ENCODE peak calls at places on chromosomes 11 and 22, in four cellular contexts. Y is hepatocyte, L is GM23338, U is upper lobe of right lung. P is an unnamed sample.

GRCh38 chr11:118912742-118913410 is 12.8 kb downstream of the BCL9L start:
- DNase-seq in Y (peak), L (no peak), U (no peak), P (no peak)

GRCh38 chr11:94067010-94067409 is 45.9 kb downstream of the HEPHL1 start:
- DNase-seq in U (no peak), L (no peak), Y (no peak), P (no peak)

GRCh38 chr22:22684605-22685561 is 40.5 kb downstream of the GGTLC2 start:
- DNase-seq in Y (peak), L (peak), U (no peak), P (peak)

GRCh38 chr11:110331626-110332025 is 35.2 kb upstream of the RDX start:
- DNase-seq in U (no peak), L (no peak), Y (no peak), P (no peak)

GRCh38 chr11:12243511-12243910 is 133.1 kb downstream of the MICAL2 start:
- DNase-seq in L (no peak), Y (no peak), U (no peak), P (no peak)

GRCh38 chr11:3074912-3075589 is 17.8 kb upstream of the CARS1 start:
- DNase-seq in L (no peak), Y (no peak), U (no peak), P (no peak)

GRCh38 chr11:44611088-44611487 is 45.6 kb downstream of the CD82 start:
- DNase-seq in L (no peak), U (no peak), Y (no peak), P (no peak)

GRCh38 chr22:46936378-46936916 is 174.0 kb downstream of the TBC1D22A start:
- DNase-seq in U (no peak), Y (no peak), L (no peak), P (no peak)

GRCh38 chr11:117842131-117842941 is 17.8 kb upstream of the FXYD2 start:
- DNase-seq in L (no peak), U (peak), Y (no peak), P (no peak)

GRCh38 chr11:35484435-35484834 is 41.0 kb downstream of the PAMR1 start:
- DNase-seq in Y (no peak), L (no peak), U (no peak), P (no peak)

GRCh38 chr11:61771995-61772455 is 19.6 kb downstream of the MYRF start:
- DNase-seq in Y (peak), U (no peak), L (peak), P (no peak)

GRCh38 chr11:133917921-133918605 is 38.7 kb downstream of the IGSF9B start:
- DNase-seq in U (no peak), L (peak), Y (no peak), P (no peak)

GRCh38 chr22:35661377-35661937 is 13.2 kb downstream of the APOL6 start:
- DNase-seq in U (no peak), L (no peak), Y (no peak), P (no peak)

GRCh38 chr22:27212617-27213177 is 555.3 kb downstream of the MIAT start:
- DNase-seq in U (no peak), Y (peak), L (no peak), P (peak)

GRCh38 chr11:121451982-121452608 is at the start of gene SORL1:
- DNase-seq in Y (peak), L (peak), U (peak), P (peak)

GRCh38 chr22:22110548-22111266 is 128.1 kb upstream of the TOP3B start:
- DNase-seq in U (no peak), L (peak), Y (peak), P (peak)

GRCh38 chr11:17496406-17496805 is 19.8 kb upstream of the ABCC8 start:
- DNase-seq in Y (no peak), L (no peak), U (no peak), P (no peak)

GRCh38 chr11:86809561-86809960 is 9.2 kb downstream of the PRSS23 start:
- DNase-seq in U (no peak), Y (no peak), L (no peak), P (no peak)

GRCh38 chr11:86814775-86815174 is 14.4 kb downstream of the PRSS23 start:
- DNase-seq in U (no peak), Y (no peak), L (no peak), P (no peak)

GRCh38 chr11:86811637-86812321 is 11.4 kb downstream of the PRSS23 start:
- DNase-seq in U (no peak), L (peak), Y (peak), P (no peak)

GRCh38 chr11:86812981-86813380 is 12.6 kb downstream of the PRSS23 start:
- DNase-seq in L (no peak), Y (no peak), U (no peak), P (no peak)

GRCh38 chr11:86812322-86812670 is 12.0 kb downstream of the PRSS23 start:
- DNase-seq in U (no peak), L (no peak), Y (no peak), P (no peak)
- H3K27ac ChIP-seq in U (no peak), L (no peak), Y (peak), P (no peak)

DNA sequence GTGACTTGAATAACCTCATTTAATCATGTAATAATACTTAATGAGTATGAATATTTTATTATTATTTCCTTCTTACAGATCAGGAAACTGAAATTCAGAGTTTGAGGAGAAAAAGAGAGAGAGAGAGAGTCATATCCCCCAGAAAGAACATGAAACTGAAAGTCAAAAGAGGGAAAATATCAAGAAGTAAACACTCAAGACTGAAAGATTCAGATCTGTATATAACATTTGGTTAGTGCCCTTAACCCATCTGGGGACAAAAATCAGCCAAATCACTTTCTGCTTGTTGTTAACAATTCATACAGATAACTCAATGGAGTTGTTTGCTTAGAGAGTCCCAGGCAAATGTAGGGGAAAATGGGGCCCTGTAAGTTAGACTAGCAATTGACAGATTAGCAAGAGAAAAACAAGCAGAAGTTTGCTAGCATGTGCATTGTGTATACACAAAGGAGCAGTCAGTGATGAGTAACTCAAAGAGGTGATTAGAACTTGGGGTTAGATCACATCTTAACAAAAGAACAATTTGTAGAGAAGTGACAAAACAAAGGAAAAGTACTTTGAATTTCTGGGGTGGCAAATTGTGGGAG is 25.9 kb upstream of the MMP13 start:
- DNase-seq in Y (no peak), L (peak), U (no peak), P (no peak)
- TF ChIP-seq CTCF in Y (no peak), L (no peak), U (no peak), P (no peak)

GRCh38 chr11:130166457-130166784 is 6.8 kb downstream of the ST14 start:
- DNase-seq in L (no peak), U (no peak), Y (peak), P (peak)
- H3K27ac ChIP-seq in L (no peak), U (peak), Y (peak), P (no peak)

DNA sequence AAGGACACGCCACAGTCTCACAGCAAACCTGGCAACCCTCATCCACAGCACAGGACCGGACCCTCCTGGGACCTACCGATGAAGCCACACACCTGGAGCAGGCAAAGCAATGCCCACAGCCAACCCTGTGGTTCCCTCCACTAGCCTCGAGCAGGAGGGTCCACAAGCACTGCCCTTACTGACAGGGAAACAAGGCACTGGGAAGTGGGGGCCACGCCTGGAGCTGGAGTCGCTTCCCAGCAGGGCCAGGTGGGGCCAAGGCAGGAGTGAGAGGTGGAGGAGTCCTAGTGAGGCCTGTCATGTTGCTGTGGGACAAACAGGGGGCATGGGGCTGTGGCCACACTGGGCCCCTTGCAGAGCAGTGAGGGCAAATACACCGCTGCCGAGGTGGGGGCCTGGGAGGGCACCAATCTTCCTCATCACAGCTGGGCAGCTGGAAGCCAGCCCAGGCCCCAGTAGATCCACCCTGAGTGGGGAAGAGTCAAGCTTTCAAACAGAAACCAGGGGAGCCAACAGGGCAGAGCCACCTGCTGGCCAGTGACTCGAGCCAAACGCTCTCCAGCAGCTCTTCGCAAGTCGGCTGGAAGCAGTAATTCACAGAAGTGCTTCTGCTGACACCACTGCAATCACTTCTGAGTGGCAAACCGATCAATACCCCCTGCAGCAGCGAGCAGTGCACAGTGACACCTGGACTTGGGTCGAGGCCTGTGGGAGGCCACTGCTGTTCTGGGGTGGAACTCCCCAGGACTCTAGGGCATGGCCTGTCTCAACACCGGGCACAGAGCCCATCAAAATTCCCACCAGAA is 13.7 kb downstream of the SULT4A1 start:
- DNase-seq in L (peak), U (peak), Y (peak), P (peak)
- TF ChIP-seq CTCF in L (peak), U (peak), Y (peak), P (peak)

GRCh38 chr11:8018742-8019631 is 31.9 kb downstream of the EIF3F start:
- DNase-seq in Y (peak), U (peak), L (peak), P (peak)
- H3K27ac ChIP-seq in Y (no peak), U (no peak), L (no peak), P (peak)

GRCh38 chr11:106821291-106821690 is 197.0 kb downstream of the GUCY1A2 start:
- DNase-seq in Y (no peak), L (peak), U (no peak), P (no peak)
- TF ChIP-seq CTCF in Y (no peak), L (no peak), U (no peak), P (no peak)

DNA sequence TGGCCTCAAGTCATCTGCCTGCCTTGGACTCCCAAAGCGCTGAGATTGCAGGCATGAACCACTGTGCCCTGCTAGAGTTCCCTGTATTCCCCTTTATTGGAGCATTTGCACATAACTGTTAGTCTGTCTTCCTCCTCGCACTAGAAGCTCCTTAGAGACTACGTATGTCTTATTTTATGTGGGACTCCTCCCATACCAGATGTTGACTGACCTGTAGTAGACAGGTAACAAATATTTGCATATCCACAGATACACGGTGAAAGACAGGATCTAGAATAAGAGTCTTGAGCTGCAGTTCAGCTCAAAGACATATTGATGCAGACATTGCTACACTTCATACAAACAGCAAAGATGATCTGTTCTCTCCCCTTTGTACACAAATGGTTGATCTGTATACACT is 40.7 kb downstream of the SWAP70 start:
- DNase-seq in Y (no peak), U (no peak), L (no peak), P (no peak)
- H3K27ac ChIP-seq in Y (no peak), U (no peak), L (no peak), P (no peak)

DNA sequence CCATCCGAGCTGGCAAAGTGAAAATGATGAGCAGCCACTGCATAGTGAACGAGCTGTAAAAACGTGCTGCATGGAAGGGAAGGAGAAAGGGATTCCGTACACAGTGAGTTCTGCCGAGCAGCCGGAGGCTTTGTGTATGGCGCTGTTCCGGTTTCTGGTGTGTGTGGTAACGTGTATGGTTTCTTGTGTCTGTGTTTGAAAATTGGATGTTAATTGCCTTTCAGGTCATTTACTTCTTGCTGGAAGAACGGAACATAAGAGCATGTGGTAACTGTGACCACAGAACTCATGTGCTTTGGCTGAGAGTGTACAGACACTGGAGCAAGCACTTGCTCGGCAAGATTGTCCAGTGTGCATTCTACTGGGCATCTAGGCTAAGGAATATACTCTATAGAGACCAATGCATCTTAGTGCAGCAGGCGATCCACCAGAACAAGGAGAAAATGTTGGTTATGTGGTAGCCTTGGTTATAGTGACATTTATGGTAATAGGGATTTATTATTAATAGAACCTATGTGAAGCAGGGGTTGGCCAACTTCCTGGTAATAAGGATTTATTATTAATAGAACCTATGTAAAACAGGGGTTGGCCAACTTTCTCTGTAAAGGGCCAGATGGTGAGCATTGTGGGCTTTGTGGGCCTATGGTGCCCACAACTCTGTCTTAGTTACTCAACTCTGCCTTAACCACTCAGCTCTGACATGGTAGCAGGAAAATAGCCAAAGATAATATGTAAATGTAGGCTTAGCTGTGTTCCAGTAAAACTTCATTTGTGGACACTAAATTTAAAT is 49.2 kb downstream of the GRAMD1B start:
- DNase-seq in L (no peak), Y (no peak), U (no peak), P (no peak)
- TF ChIP-seq CTCF in L (no peak), Y (no peak), U (no peak), P (no peak)

P was measured in WERI-Rb-1.